ENCODE peak calls at places on chromosome 20, in seven cellular contexts. B is esophagus squamous epithelium; Q is mammary epithelial cell; E is foreskin keratinocyte; F is right cardiac atrium; K is adipocyte; R is CD8-positive, alpha-beta T cell. P is an unnamed sample. For H3K4me1, the result is how much of the 10 kb centered on the place peaks cover.

GRCh38 chr20:49517509-49518100 is 35.1 kb upstream of the KCNB1 start:
- DNase-seq in B (no peak), Q (no peak), E (no peak), F (no peak), K (no peak), R (no peak), P (no peak)

GRCh38 chr20:50032955-50033666 is 50.3 kb downstream of the SNAI1 start:
- DNase-seq in B (no peak), Q (no peak), E (no peak), F (no peak), K (no peak), R (no peak), P (no peak)

GRCh38 chr20:46220808-46221207 is 87.5 kb downstream of the CDH22 start:
- DNase-seq in B (no peak), Q (no peak), E (no peak), F (no peak), K (no peak), R (no peak), P (no peak)

GRCh38 chr20:8969062-8969694 is 99.7 kb upstream of the PLCB4 start:
- DNase-seq in B (no peak), Q (no peak), E (no peak), F (no peak), K (no peak), R (no peak), P (no peak)

GRCh38 chr20:56439784-56440291 is 27.8 kb downstream of the CASS4 start:
- DNase-seq in B (no peak), Q (peak), E (peak), F (peak), K (peak), R (no peak), P (no peak)

GRCh38 chr20:37226889-37227288 is 34.7 kb downstream of the GHRH start:
- DNase-seq in B (no peak), Q (no peak), E (no peak), F (peak), K (no peak), R (no peak), P (no peak)

GRCh38 chr20:49558826-49559225 is 9.1 kb downstream of the PTGIS start:
- DNase-seq in B (no peak), Q (no peak), E (peak), F (no peak), K (no peak), R (no peak), P (no peak)

GRCh38 chr20:20553534-20553933 is 158.9 kb downstream of the RALGAPA2 start:
- DNase-seq in B (no peak), Q (no peak), E (no peak), F (no peak), K (no peak), R (no peak), P (no peak)

GRCh38 chr20:8535403-8536003 is 403.4 kb downstream of the PLCB1 start:
- DNase-seq in B (no peak), Q (no peak), E (no peak), F (no peak), K (peak), R (no peak), P (no peak)

GRCh38 chr20:7090001-7090400 is 322.5 kb downstream of the BMP2 start:
- DNase-seq in B (no peak), Q (peak), E (peak), F (no peak), K (no peak), R (no peak), P (no peak)

GRCh38 chr20:50346372-50347347 is 156.0 kb downstream of the CEBPB start:
- DNase-seq in B (no peak), Q (peak), E (peak), F (peak), K (peak), R (no peak), P (no peak)

GRCh38 chr20:57582432-57583288 is 21.8 kb downstream of the PCK1 start:
- DNase-seq in B (no peak), Q (no peak), E (no peak), F (peak), K (peak), R (no peak), P (no peak)

GRCh38 chr20:8722277-8722928 is 346.5 kb upstream of the PLCB4 start:
- DNase-seq in B (no peak), Q (peak), E (peak), F (no peak), K (peak), R (no peak), P (no peak)

GRCh38 chr20:19628570-19629134 is 129.4 kb upstream of the RIN2 start:
- DNase-seq in B (no peak), Q (peak), E (peak), F (no peak), K (peak), R (no peak), P (no peak)

GRCh38 chr20:47093567-47093966 is 198.9 kb downstream of the EYA2 start:
- DNase-seq in B (no peak), Q (no peak), E (no peak), F (no peak), K (no peak), R (no peak), P (no peak)

GRCh38 chr20:24608926-24609667 is 139.7 kb downstream of the SYNDIG1 start:
- DNase-seq in B (no peak), Q (peak), E (peak), F (no peak), K (peak), R (no peak), P (no peak)

GRCh38 chr20:36717657-36718056 is 28.2 kb downstream of the NDRG3 start:
- DNase-seq in B (no peak), Q (no peak), E (peak), F (no peak), K (no peak), R (no peak), P (no peak)

DNA sequence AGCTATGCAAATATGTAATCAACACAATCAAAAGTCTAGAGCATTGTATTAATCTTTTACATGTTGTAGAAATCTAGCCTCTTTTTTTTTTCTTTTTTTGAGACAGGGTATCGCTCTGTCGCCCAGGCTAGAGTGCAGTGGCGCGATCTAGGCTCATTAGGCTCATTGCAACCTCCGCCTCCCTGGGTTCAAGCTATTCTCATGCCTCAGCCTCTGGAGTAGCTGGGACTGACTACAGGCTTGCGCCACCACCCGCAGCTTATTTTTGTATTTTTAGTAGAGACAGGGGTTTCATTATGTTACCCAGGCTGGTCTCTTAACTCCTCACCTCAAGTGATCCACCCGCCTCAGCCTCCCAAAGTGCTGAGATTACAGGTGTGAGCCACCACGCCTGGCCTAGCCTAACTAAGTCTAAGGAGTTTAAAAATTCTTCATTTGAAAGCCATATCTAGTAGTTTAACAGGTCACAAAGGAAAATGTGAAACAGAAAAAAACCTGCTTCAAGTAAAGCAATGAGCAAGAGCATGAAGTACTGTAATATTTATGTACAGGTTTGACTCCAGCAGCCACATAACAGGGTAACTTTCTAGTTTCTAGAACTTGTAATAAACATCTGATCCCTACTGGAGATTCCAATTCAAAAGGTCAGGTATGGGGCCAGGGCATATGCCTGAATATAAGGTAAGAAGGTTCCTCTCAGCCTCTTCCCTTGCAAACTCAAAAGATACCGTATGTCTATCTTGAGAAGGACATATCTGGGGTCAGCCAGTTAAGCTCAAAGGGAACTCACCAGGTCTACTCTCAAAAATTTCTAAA is 4.4 kb downstream of the CPNE1 start:
- DNase-seq in B (no peak), Q (no peak), E (no peak), F (no peak), K (no peak), R (no peak), P (no peak)
- H3K4me1 ChIP-seq in B (under half), Q (under half), E (under half), F (under half), K (under half), R (half or more), P (half or more)

GRCh38 chr20:17569616-17570346 is at the start of gene DSTN:
- DNase-seq in B (peak), Q (peak), E (peak), F (peak), K (peak), R (peak), P (peak)
- H3K4me1 ChIP-seq in B (under half), Q (under half), E (under half), F (under half), K (half or more), R (under half), P (under half)

GRCh38 chr20:1121439-1121838 is 3.0 kb downstream of the PSMF1 start:
- DNase-seq in B (no peak), Q (no peak), E (no peak), F (no peak), K (no peak), R (no peak), P (no peak)

GRCh38 chr20:1119128-1119505 is 715 bp downstream of the PSMF1 start:
- DNase-seq in B (no peak), Q (no peak), E (peak), F (no peak), K (no peak), R (no peak), P (no peak)

GRCh38 chr20:1118004-1118335 is 432 bp upstream of the PSMF1 start:
- DNase-seq in B (no peak), Q (no peak), E (no peak), F (no peak), K (no peak), R (no peak), P (no peak)

GRCh38 chr20:1119524-1119923 is 1.1 kb downstream of the PSMF1 start:
- DNase-seq in B (no peak), Q (no peak), E (no peak), F (no peak), K (no peak), R (no peak), P (no peak)

DNA sequence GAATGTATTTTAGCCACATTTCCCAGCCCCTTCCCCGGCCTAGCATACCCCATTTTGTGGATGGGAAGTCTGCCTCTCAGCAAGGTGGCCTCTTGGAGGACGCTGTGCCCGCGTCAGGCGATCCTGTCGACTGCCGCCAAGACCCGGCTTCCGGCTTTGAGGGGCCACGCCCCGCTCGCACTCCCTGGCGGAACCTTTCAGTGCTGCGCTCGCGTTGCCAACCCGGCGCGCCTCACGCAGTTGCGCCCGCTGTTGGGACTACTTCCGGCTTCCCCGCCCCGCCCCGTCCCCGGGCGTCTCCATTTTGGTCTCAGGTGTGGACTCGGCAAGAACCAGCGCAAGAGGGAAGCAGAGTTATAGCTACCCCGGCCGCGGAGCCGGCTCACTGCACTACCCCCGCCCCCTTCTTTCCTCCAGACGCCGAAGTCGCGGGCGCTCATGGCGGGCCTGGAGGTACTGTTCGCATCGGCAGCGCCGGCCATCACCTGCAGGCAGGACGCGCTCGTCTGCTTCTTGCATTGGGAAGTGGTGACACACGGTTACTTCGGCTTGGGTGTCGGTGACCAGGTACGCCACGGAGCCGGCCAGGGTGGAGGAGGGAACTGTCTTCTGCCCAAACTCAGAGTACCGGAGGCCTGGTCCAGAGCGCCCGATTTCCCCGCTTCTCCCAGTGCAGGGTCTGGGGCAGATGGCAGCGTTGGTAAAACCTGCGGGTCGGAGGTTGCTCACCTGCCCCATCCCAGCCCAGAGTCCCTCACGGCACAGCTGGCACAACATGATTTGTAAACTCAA is at the start of gene PSMF1:
- DNase-seq in B (peak), Q (peak), E (peak), F (peak), K (peak), R (peak), P (peak)
- H3K4me1 ChIP-seq in B (under half), Q (under half), E (under half), F (under half), K (half or more), R (under half), P (half or more)

GRCh38 chr20:10489853-10490627 is 54.9 kb downstream of the SLX4IP start:
- DNase-seq in B (no peak), Q (no peak), E (peak), F (no peak), K (no peak), R (no peak), P (no peak)

GRCh38 chr20:10495173-10495572 is 60.1 kb downstream of the SLX4IP start:
- DNase-seq in B (no peak), Q (no peak), E (no peak), F (no peak), K (no peak), R (no peak), P (no peak)

GRCh38 chr20:10490706-10491105 is 55.6 kb downstream of the SLX4IP start:
- DNase-seq in B (no peak), Q (no peak), E (no peak), F (no peak), K (no peak), R (no peak), P (no peak)

GRCh38 chr20:10492844-10493243 is 57.7 kb downstream of the SLX4IP start:
- DNase-seq in B (no peak), Q (no peak), E (no peak), F (no peak), K (no peak), R (no peak), P (no peak)

GRCh38 chr20:10492065-10492464 is 57.0 kb downstream of the SLX4IP start:
- DNase-seq in B (no peak), Q (no peak), E (no peak), F (no peak), K (peak), R (no peak), P (no peak)
- H3K4me1 ChIP-seq in B (under half), Q (under half), E (under half), F (under half), K (under half), R (under half), P (under half)

P was measured in CD8-positive, alpha-beta memory T cell.